ENCODE peak calls at places on chromosomes 7 and 10, in four cellular contexts. G is HCT116, H is GM12865, D is retinal pigment epithelial cell. B is an unnamed sample.

GRCh38 chr7:108326938-108327337 is 129.3 kb downstream of the NRCAM start:
- DNase-seq in G (no peak), H (no peak), D (no peak), B (no peak)

GRCh38 chr10:30731963-30732362 is 102.4 kb upstream of the LYZL2 start:
- DNase-seq in H (no peak), D (no peak), G (no peak), B (no peak)

GRCh38 chr10:69645296-69645665 is 15.2 kb downstream of the FAM241B start:
- DNase-seq in H (no peak), G (no peak), D (no peak), B (no peak)

GRCh38 chr10:29918623-29919400 is 140.6 kb downstream of the JCAD start:
- DNase-seq in H (no peak), D (no peak), G (no peak), B (no peak)

GRCh38 chr7:12431886-12432285 is 28.2 kb upstream of the VWDE start:
- DNase-seq in G (no peak), D (no peak), H (no peak), B (no peak)

GRCh38 chr10:88851706-88852105 is at the start of gene ANKRD22:
- DNase-seq in D (no peak), H (peak), G (peak), B (no peak)

GRCh38 chr10:22665329-22665728 is 49.0 kb downstream of the PIP4K2A start:
- DNase-seq in D (no peak), G (no peak), H (no peak), B (no peak)

GRCh38 chr10:87712913-87713616 is 53.4 kb downstream of the PAPSS2 start:
- DNase-seq in H (no peak), G (no peak), D (no peak), B (no peak)

GRCh38 chr7:45919231-45919825 is 1.7 kb downstream of the IGFBP3 start:
- DNase-seq in H (no peak), G (no peak), D (no peak), B (no peak)

GRCh38 chr10:118102116-118102515 is 55.4 kb upstream of the RAB11FIP2 start:
- DNase-seq in G (no peak), H (no peak), D (peak), B (no peak)

GRCh38 chr7:6246257-6246917 is 26.0 kb downstream of the CYTH3 start:
- DNase-seq in G (no peak), D (no peak), H (no peak), B (no peak)

DNA sequence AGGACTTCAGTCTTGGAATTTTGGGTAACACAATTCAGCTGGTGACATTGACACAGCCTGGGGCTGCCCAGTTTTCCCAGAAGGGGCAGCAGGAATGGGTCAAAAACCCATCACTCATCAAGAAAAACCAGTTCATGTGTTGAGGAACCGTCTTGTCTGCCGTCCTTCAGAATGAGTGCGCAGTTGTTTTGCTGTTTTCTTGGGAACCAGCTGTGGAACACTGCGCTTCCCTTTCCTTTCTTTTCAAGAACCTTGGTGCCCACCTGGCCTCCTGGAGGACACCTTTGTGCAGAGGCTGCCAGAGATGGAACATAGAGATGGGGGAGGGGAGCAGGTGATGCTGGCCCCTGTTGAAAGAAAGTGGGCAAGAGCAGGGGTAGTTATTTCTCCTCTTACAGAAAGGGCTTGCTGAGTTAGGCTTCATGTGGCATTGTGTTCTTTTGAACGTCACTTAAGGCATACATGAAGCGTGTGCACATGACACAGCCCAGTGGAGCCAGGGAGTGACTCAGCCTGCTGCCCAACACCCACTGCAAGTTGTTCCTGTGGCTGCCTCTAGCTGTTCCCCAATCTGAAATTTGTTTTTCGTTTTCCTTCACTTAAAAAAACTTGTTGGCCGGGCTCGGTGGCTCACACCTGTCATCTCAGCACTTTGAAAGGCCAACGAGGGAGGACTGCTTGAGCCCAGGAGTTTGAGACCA is 87.4 kb upstream of the TNS3 start:
- DNase-seq in D (peak), H (peak), G (no peak), B (peak)
- TF ChIP-seq CTCF in D (peak), H (no peak), G (no peak), B (no peak)

DNA sequence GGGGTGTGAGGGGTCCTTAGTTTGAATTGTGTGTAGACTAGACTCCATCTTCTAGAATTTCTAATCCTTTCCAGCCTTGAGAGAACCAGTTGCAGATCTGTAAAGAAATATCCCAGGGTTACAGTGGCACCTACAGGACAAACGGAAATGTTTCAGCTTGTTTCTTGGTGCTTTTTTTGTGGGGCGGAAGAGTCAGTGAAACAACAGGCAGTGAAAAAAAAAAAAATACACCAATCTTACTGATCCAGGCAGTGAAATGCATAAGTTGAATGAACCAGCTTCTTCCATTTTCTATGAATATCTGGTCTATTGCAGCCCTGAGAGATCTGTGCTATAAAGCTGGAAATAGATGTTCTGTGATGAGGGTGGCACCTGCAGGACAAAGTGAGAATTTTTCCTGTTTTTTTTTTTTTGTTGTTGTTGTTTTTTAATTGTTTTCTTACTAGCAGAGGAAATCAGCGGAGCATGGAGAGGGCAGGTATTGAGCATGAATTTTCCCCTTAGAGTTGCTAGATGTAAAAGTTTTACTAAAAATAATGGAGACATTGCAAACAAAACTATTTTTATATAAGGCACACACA is 81.9 kb upstream of the DYNC1I1 start:
- DNase-seq in G (peak), H (peak), D (peak), B (peak)
- TF ChIP-seq CTCF in G (peak), H (peak), D (peak), B (peak)

GRCh38 chr10:83427101-83427500 is 712.2 kb upstream of the GHITM start:
- DNase-seq in D (no peak), H (no peak), G (no peak), B (no peak)

DNA sequence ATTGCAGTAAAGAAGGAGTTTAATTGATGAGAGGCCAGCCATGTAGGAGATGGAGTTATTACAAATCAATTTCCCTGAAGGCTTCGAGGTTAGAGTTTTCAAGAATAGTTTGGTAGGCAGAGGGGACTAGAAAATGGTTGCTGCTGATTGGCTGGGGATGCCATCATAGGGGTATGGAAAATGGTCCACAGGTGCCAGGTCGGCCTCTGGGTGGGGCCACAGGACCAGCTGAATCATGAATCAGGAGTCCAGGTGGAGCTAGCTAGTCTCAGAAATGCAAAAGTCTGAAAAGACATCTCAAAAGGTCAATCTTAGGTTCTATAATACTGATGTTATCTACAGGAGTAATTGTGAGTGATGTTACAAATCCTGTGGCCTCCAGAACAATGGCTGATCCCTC is 714.0 kb upstream of the GHITM start:
- DNase-seq in D (no peak), G (no peak), H (peak), B (no peak)
- TF ChIP-seq CTCF in D (no peak), G (no peak), H (no peak), B (no peak)

GRCh38 chr7:158413962-158414961 is 173.4 kb downstream of the PTPRN2 start:
- DNase-seq in G (no peak), H (no peak), D (no peak), B (no peak)
- TF ChIP-seq CTCF in G (no peak), H (no peak), D (no peak), B (no peak)